ENCODE peak calls at places on chromosomes 2 and 18, in five cellular contexts. One of them, this sample, is unnamed.
A peak's percentile ranks its signal among the peaks of the same experiment; 100 is the strongest.

GRCh38 chr2:97751752-97752151 is 38.4 kb downstream of the ZAP70 start:
- DNase-seq in neural crest cell: no peak
- DNase-seq in ecto neural progenitor cell: no peak
- DNase-seq in fibroblast of the conjunctiva: no peak
- DNase-seq in hypothalamus: no peak
- DNase-seq in this sample: peak; percentile 55

GRCh38 chr18:8741524-8741923 is 36.2 kb downstream of the MTCL1 start:
- DNase-seq in neural crest cell: no peak
- DNase-seq in ecto neural progenitor cell: no peak
- DNase-seq in hypothalamus: no peak
- DNase-seq in fibroblast of the conjunctiva: no peak
- DNase-seq in this sample: no peak

GRCh38 chr2:18046558-18046957 is 168.1 kb downstream of the KCNS3 start:
- DNase-seq in neural crest cell: no peak
- DNase-seq in hypothalamus: no peak
- DNase-seq in ecto neural progenitor cell: no peak
- DNase-seq in fibroblast of the conjunctiva: no peak
- DNase-seq in this sample: no peak

GRCh38 chr18:48161201-48161910 is 230.9 kb upstream of the SMAD2 start:
- DNase-seq in ecto neural progenitor cell: peak; percentile 91
- DNase-seq in hypothalamus: peak; percentile 69
- DNase-seq in neural crest cell: peak; percentile 79
- DNase-seq in fibroblast of the conjunctiva: peak; percentile 50
- DNase-seq in this sample: peak; percentile 92

GRCh38 chr18:3914116-3914515 is 464.1 kb downstream of the TGIF1 start:
- DNase-seq in fibroblast of the conjunctiva: no peak
- DNase-seq in hypothalamus: no peak
- DNase-seq in ecto neural progenitor cell: no peak
- DNase-seq in neural crest cell: no peak
- DNase-seq in this sample: no peak

GRCh38 chr2:121579326-121579725 is 48.6 kb downstream of the RNU4ATAC start:
- DNase-seq in neural crest cell: no peak
- DNase-seq in ecto neural progenitor cell: no peak
- DNase-seq in hypothalamus: no peak
- DNase-seq in fibroblast of the conjunctiva: no peak
- DNase-seq in this sample: no peak

GRCh38 chr2:95231723-95232122 is 24.4 kb downstream of the ZNF892 start:
- DNase-seq in hypothalamus: peak; percentile 54
- DNase-seq in neural crest cell: peak; percentile 64
- DNase-seq in ecto neural progenitor cell: peak; percentile 82
- DNase-seq in fibroblast of the conjunctiva: peak; percentile 74
- DNase-seq in this sample: peak; percentile 93

GRCh38 chr2:169080250-169081035 is 11.1 kb downstream of the DHRS9 start:
- DNase-seq in fibroblast of the conjunctiva: no peak
- DNase-seq in hypothalamus: no peak
- DNase-seq in ecto neural progenitor cell: no peak
- DNase-seq in neural crest cell: no peak
- DNase-seq in this sample: no peak

GRCh38 chr2:54728669-54729120 is 5.2 kb downstream of the EML6 start:
- DNase-seq in fibroblast of the conjunctiva: peak; percentile 65
- DNase-seq in hypothalamus: no peak
- DNase-seq in ecto neural progenitor cell: no peak
- DNase-seq in neural crest cell: no peak
- DNase-seq in this sample: peak; percentile 52

GRCh38 chr2:46705663-46706062 is 209.9 kb downstream of the MCFD2 start:
- DNase-seq in fibroblast of the conjunctiva: no peak
- DNase-seq in neural crest cell: no peak
- DNase-seq in hypothalamus: no peak
- DNase-seq in ecto neural progenitor cell: no peak
- DNase-seq in this sample: no peak

GRCh38 chr2:60806988-60807681 is 51.1 kb downstream of the PAPOLG start:
- DNase-seq in ecto neural progenitor cell: no peak
- DNase-seq in neural crest cell: no peak
- DNase-seq in fibroblast of the conjunctiva: peak; percentile 14
- DNase-seq in hypothalamus: no peak
- DNase-seq in this sample: peak; percentile 69

GRCh38 chr2:212328129-212328528 is 210.5 kb downstream of the ERBB4 start:
- DNase-seq in hypothalamus: no peak
- DNase-seq in ecto neural progenitor cell: no peak
- DNase-seq in neural crest cell: no peak
- DNase-seq in fibroblast of the conjunctiva: no peak
- DNase-seq in this sample: no peak

GRCh38 chr18:2901405-2901989 is 54.7 kb downstream of the EMILIN2 start:
- DNase-seq in fibroblast of the conjunctiva: peak; percentile 77
- DNase-seq in neural crest cell: no peak
- DNase-seq in ecto neural progenitor cell: no peak
- DNase-seq in hypothalamus: no peak
- DNase-seq in this sample: peak; percentile 48

GRCh38 chr18:55093295-55093694 is 134.0 kb upstream of the CCDC68 start:
- DNase-seq in neural crest cell: no peak
- DNase-seq in ecto neural progenitor cell: no peak
- DNase-seq in fibroblast of the conjunctiva: no peak
- DNase-seq in hypothalamus: no peak
- DNase-seq in this sample: no peak

GRCh38 chr2:134258684-134259408 is 5.0 kb downstream of the MGAT5 start:
- DNase-seq in ecto neural progenitor cell: no peak
- DNase-seq in fibroblast of the conjunctiva: no peak
- DNase-seq in neural crest cell: no peak
- DNase-seq in hypothalamus: peak; percentile 60
- DNase-seq in this sample: no peak

GRCh38 chr2:122863516-122863915 is 1108.1 kb downstream of the TSN start:
- DNase-seq in hypothalamus: no peak
- DNase-seq in neural crest cell: no peak
- DNase-seq in ecto neural progenitor cell: no peak
- DNase-seq in fibroblast of the conjunctiva: no peak
- DNase-seq in this sample: no peak

This sample was measured in islet precursor cell.